ENCODE peak calls at places on chromosome X, in ten cellular contexts. W is hepatocyte, B is IMR-90, V is HFF-Myc, R is heart left ventricle, D is GM12878, G is astrocyte, F is upper lobe of right lung, Q is cardiac muscle cell, E is fibroblast of pulmonary artery. N is an unnamed sample.

GRCh38 chrX:128057421-128057820 is 5.2 kb upstream of the ACTRT1 start:
- DNase-seq in W (no peak), B (no peak), V (no peak), R (no peak), D (no peak), G (no peak), F (no peak), Q (no peak), E (no peak), N (peak)

GRCh38 chrX:24026403-24026801 is 584 bp downstream of the KLHL15 start:
- DNase-seq in W (peak), B (no peak), V (no peak), R (no peak), D (no peak), G (no peak), F (no peak), Q (no peak), E (peak), N (peak)

GRCh38 chrX:136176399-136176825 is 29.1 kb downstream of the FHL1 start:
- DNase-seq in W (peak), B (peak), V (no peak), R (no peak), D (no peak), G (peak), F (no peak), Q (no peak), E (peak), N (peak)

GRCh38 chrX:31894152-31894551 is 822.3 kb upstream of the FTHL17 start:
- DNase-seq in W (no peak), B (no peak), V (no peak), R (no peak), D (no peak), G (no peak), F (no peak), Q (no peak), E (no peak), N (no peak)

GRCh38 chrX:63128509-63128908 is 222.6 kb downstream of the SPIN4 start:
- DNase-seq in W (no peak), B (peak), V (no peak), R (no peak), D (peak), G (no peak), F (no peak), Q (no peak), E (peak), N (peak)

GRCh38 chrX:142089193-142089592 is 115.9 kb downstream of the MAGEC2 start:
- DNase-seq in W (peak), B (peak), V (peak), R (no peak), D (no peak), G (peak), F (no peak), Q (peak), E (peak), N (peak)

GRCh38 chrX:15107367-15107988 is 162.4 kb downstream of the ASB9 start:
- DNase-seq in W (no peak), B (no peak), V (no peak), R (no peak), D (no peak), G (no peak), F (no peak), Q (no peak), E (no peak), N (peak)

GRCh38 chrX:15761564-15762191 is 23.6 kb downstream of the CA5B start:
- DNase-seq in W (peak), B (peak), V (no peak), R (no peak), D (no peak), G (no peak), F (no peak), Q (peak), E (peak), N (no peak)

GRCh38 chrX:107861056-107861455 is 35.4 kb downstream of the MID2 start:
- DNase-seq in W (no peak), B (peak), V (no peak), R (no peak), D (no peak), G (no peak), F (no peak), Q (no peak), E (peak), N (peak)

GRCh38 chrX:139691493-139691842 is 16.5 kb downstream of the MCF2 start:
- DNase-seq in W (peak), B (no peak), V (no peak), R (no peak), D (no peak), G (no peak), F (no peak), Q (peak), E (peak), N (no peak)

GRCh38 chrX:154020500-154021115 is 906 bp upstream of the IRAK1 start:
- DNase-seq in W (no peak), B (no peak), V (no peak), R (no peak), D (no peak), G (no peak), F (no peak), Q (no peak), E (no peak), N (no peak)

GRCh38 chrX:22666441-22666840 is 333.3 kb upstream of the DDX53 start:
- DNase-seq in W (peak), B (peak), V (peak), R (no peak), D (no peak), G (no peak), F (no peak), Q (peak), E (peak), N (no peak)

GRCh38 chrX:81377329-81377728 is 175.4 kb downstream of the SH3BGRL start:
- DNase-seq in W (peak), B (peak), V (peak), R (no peak), D (no peak), G (peak), F (no peak), Q (peak), E (peak), N (peak)

GRCh38 chrX:49053223-49054072 is 5.4 kb upstream of the CCDC120 start:
- DNase-seq in W (peak), B (peak), V (no peak), R (peak), D (no peak), G (no peak), F (peak), Q (peak), E (peak), N (no peak)

GRCh38 chrX:110803506-110803905 is 7.9 kb upstream of the CHRDL1 start:
- DNase-seq in W (no peak), B (peak), V (no peak), R (no peak), D (no peak), G (peak), F (no peak), Q (no peak), E (no peak), N (peak)

GRCh38 chrX:40173662-40174593 is 76.2 kb upstream of the BCOR start:
- DNase-seq in W (peak), B (no peak), V (no peak), R (peak), D (no peak), G (no peak), F (peak), Q (peak), E (no peak), N (no peak)

GRCh38 chrX:8731579-8732395 is at the start of gene ANOS1:
- DNase-seq in W (peak), B (no peak), V (no peak), R (peak), D (no peak), G (peak), F (peak), Q (peak), E (peak), N (no peak)

GRCh38 chrX:44011505-44011904 is 38.3 kb upstream of the NDP start:
- DNase-seq in W (no peak), B (no peak), V (no peak), R (no peak), D (no peak), G (no peak), F (no peak), Q (no peak), E (no peak), N (no peak)

GRCh38 chrX:24990585-24990984 is 25.2 kb downstream of the ARX start:
- DNase-seq in W (no peak), B (no peak), V (no peak), R (no peak), D (no peak), G (no peak), F (no peak), Q (no peak), E (no peak), N (no peak)

GRCh38 chrX:16160729-16161128 is 6.6 kb upstream of the MAGEB17 start:
- DNase-seq in W (no peak), B (peak), V (peak), R (no peak), D (no peak), G (peak), F (no peak), Q (no peak), E (peak), N (peak)

GRCh38 chrX:127457161-127457560 is 595.0 kb downstream of the ACTRT1 start:
- DNase-seq in W (no peak), B (no peak), V (no peak), R (no peak), D (no peak), G (no peak), F (no peak), Q (no peak), E (no peak), N (peak)

GRCh38 chrX:149074429-149074828 is 430.7 kb downstream of the IDS start:
- DNase-seq in W (peak), B (no peak), V (no peak), R (peak), D (peak), G (no peak), F (no peak), Q (peak), E (peak), N (peak)

GRCh38 chrX:115560211-115560977 is 580 bp upstream of the PLS3 start:
- DNase-seq in W (peak), B (peak), V (no peak), R (no peak), D (no peak), G (peak), F (no peak), Q (no peak), E (peak), N (peak)

GRCh38 chrX:22912598-22912997 is 87.2 kb upstream of the DDX53 start:
- DNase-seq in W (no peak), B (no peak), V (no peak), R (no peak), D (no peak), G (no peak), F (no peak), Q (no peak), E (no peak), N (no peak)

GRCh38 chrX:31036895-31037294 is 34.9 kb downstream of the FTHL17 start:
- DNase-seq in W (peak), B (peak), V (peak), R (peak), D (no peak), G (peak), F (no peak), Q (peak), E (peak), N (peak)

GRCh38 chrX:37879692-37880091 is 32.3 kb upstream of the DYNLT3 start:
- DNase-seq in W (no peak), B (no peak), V (no peak), R (no peak), D (no peak), G (no peak), F (no peak), Q (no peak), E (no peak), N (peak)

GRCh38 chrX:28312259-28312658 is 275.0 kb upstream of the IL1RAPL1 start:
- DNase-seq in W (no peak), B (no peak), V (no peak), R (no peak), D (no peak), G (no peak), F (no peak), Q (no peak), E (no peak), N (no peak)

GRCh38 chrX:12721042-12721441 is 70.2 kb upstream of the PRPS2 start:
- DNase-seq in W (peak), B (no peak), V (no peak), R (no peak), D (no peak), G (no peak), F (no peak), Q (peak), E (peak), N (no peak)

DNA sequence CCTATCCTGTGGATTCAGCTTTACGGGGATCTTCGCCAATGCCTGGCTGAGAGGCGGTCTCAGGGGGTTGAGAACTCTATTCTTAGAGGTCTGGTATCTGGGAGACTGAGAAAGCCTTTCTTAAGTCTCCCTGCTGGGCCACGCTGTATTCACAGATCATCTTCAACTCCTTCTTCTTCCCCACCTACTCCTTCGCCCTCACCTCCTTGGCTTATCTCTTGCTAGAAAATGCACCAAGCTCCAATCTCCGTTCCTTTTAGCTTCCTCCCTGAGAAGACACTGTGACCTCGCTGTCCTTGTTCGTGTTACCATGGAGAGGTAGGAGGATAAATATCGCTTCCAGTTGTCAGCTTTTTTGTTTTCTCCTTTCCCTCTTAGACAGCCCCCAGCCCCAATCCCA is 450 bp upstream of the KLF8 start:
- DNase-seq in W (no peak), B (no peak), V (no peak), R (no peak), D (no peak), G (no peak), F (no peak), Q (peak), E (no peak), N (no peak)
- H3K4me3 ChIP-seq in W (peak), B (no peak), V (no peak), R (peak), D (no peak), G (no peak), F (peak), Q (peak), E (no peak), N (no peak)

GRCh38 chrX:11540532-11541377 is 125.0 kb downstream of the ARHGAP6 start:
- DNase-seq in W (no peak), B (no peak), V (no peak), R (peak), D (peak), G (no peak), F (no peak), Q (no peak), E (no peak), N (no peak)

GRCh38 chrX:11541510-11541909 is 124.2 kb downstream of the ARHGAP6 start:
- DNase-seq in W (no peak), B (no peak), V (no peak), R (no peak), D (no peak), G (no peak), F (no peak), Q (no peak), E (peak), N (no peak)

GRCh38 chrX:11546917-11547316 is 118.8 kb downstream of the ARHGAP6 start:
- DNase-seq in W (no peak), B (no peak), V (no peak), R (no peak), D (no peak), G (no peak), F (no peak), Q (no peak), E (no peak), N (no peak)

GRCh38 chrX:11543249-11543648 is 122.5 kb downstream of the ARHGAP6 start:
- DNase-seq in W (no peak), B (no peak), V (no peak), R (no peak), D (no peak), G (no peak), F (no peak), Q (no peak), E (no peak), N (no peak)
- TF ChIP-seq CTCF in W (no peak), B (no peak), V (no peak), R (no peak), D (peak), G (no peak), F (no peak), Q (no peak), E (no peak), N (no peak)

DNA sequence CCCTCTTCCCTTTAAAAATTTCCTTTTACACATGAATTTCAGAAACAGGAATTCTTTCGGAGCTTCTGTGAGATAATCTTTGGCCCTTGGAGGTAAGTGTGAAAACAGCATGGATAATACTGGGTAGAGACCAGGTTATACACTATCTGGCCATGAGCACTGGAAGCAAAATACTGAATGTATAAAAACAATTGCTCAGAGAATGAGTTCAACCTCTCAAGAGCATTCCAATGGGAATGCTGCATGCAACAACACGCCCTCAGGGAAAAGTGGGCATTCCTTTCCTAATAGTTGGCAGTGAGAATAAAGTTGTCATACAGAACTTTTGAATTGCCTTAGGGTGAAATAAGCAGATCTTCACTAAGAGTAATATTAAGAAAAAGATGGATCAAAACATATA is 574.8 kb upstream of the DIPK2B start:
- DNase-seq in W (no peak), B (peak), V (no peak), R (no peak), D (no peak), G (peak), F (no peak), Q (no peak), E (peak), N (peak)
- H3K4me3 ChIP-seq in W (no peak), B (no peak), V (peak), R (no peak), D (no peak), G (peak), F (no peak), Q (no peak), E (peak), N (no peak)

DNA sequence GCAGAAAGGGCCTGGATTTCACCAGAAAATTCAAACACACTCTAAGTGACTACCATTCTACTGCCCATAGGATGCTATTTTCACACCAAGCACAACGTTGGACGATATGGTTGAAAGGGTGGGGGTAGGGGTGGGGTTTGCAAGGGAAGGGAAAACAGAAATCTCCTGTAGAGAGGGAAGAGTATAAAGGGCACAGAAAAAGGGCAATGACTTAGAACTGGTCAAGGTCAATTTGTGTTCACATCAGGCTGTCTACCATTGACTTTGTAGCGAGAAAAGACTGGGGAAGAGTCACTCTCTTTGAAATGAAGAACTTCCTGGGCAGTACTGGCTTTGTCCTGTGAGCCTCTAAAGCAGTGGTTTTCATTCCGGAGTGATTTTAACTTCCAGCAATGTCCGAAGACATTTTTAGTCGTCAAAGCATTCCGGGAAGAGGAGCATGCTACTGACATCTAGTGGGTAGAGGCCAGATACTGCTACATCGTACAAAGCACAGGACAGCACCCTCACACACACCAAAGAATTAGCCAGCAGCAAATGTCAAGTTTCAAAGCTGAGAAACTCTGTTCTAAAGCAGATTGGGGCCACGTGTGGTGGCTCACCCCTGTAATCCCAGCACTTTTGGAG is 48.4 kb upstream of the SLC7A3 start:
- DNase-seq in W (peak), B (peak), V (peak), R (no peak), D (no peak), G (peak), F (no peak), Q (peak), E (peak), N (peak)
- TF ChIP-seq CTCF in W (peak), B (peak), V (peak), R (peak), D (peak), G (peak), F (peak), Q (peak), E (peak), N (peak)

GRCh38 chrX:119690921-119691716 is 1.8 kb downstream of the SEPTIN6 start:
- DNase-seq in W (peak), B (peak), V (no peak), R (no peak), D (no peak), G (peak), F (no peak), Q (no peak), E (peak), N (peak)
- H3K4me3 ChIP-seq in W (no peak), B (no peak), V (peak), R (peak), D (peak), G (no peak), F (peak), Q (no peak), E (peak), N (no peak)

GRCh38 chrX:150207733-150208132 is 155.4 kb upstream of the MAMLD1 start:
- DNase-seq in W (no peak), B (no peak), V (no peak), R (no peak), D (no peak), G (no peak), F (no peak), Q (no peak), E (no peak), N (no peak)

GRCh38 chrX:150203249-150203647 is 159.9 kb upstream of the MAMLD1 start:
- DNase-seq in W (no peak), B (no peak), V (no peak), R (no peak), D (peak), G (no peak), F (no peak), Q (no peak), E (no peak), N (no peak)

GRCh38 chrX:150202641-150203248 is 160.4 kb upstream of the MAMLD1 start:
- DNase-seq in W (peak), B (peak), V (no peak), R (no peak), D (no peak), G (no peak), F (no peak), Q (no peak), E (peak), N (peak)

GRCh38 chrX:150201841-150202240 is 161.3 kb upstream of the MAMLD1 start:
- DNase-seq in W (no peak), B (no peak), V (no peak), R (no peak), D (no peak), G (peak), F (no peak), Q (no peak), E (no peak), N (no peak)

GRCh38 chrX:150205011-150205410 is 158.1 kb upstream of the MAMLD1 start:
- DNase-seq in W (no peak), B (no peak), V (no peak), R (no peak), D (no peak), G (no peak), F (no peak), Q (no peak), E (peak), N (no peak)
- TF ChIP-seq CTCF in W (no peak), B (no peak), V (peak), R (no peak), D (no peak), G (no peak), F (peak), Q (no peak), E (no peak), N (no peak)

DNA sequence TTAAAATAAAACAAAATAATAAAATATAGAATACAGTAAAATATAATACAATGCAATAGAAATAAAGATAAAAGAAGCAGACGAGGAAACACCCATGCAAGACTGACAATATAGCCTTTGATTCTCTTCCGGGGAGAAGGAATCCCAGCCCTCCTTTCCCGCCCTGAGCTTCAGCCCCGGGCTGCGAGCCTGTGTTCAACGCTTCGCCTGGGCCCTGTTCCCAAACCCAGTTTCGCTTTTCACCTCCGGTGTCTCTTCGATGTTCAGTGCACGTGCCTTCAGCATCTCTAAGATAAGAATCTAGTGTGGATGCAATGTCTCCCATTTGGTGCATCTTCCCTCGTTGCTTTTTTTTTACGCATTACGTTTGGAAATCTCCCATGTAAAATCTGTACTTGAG is 38.4 kb upstream of the ARSD start:
- DNase-seq in W (no peak), B (no peak), V (no peak), R (no peak), D (no peak), G (no peak), F (no peak), Q (no peak), E (no peak), N (no peak)
- H3K4me3 ChIP-seq in W (no peak), B (no peak), V (peak), R (no peak), D (no peak), G (peak), F (no peak), Q (no peak), E (no peak), N (no peak)